ENCODE peak calls at places on chromosomes 11 and 22, in five cellular contexts. M is lung, W is MM.1S, V is caudate nucleus, B is HepG2. D is an unnamed sample.

GRCh38 chr22:43427296-43428004 is 15.6 kb downstream of the MPPED1 start:
- DNase-seq in M (no peak), W (no peak), V (no peak), B (no peak), D (no peak)

GRCh38 chr11:67463680-67464410 is 5.2 kb downstream of the TMEM134 start:
- DNase-seq in M (peak), W (no peak), V (no peak), B (peak), D (no peak)

GRCh38 chr11:65452806-65453490 is 30.4 kb downstream of the NEAT1 start:
- DNase-seq in M (no peak), W (no peak), V (no peak), B (no peak), D (no peak)

GRCh38 chr22:43301866-43302265 is 41.3 kb downstream of the SCUBE1 start:
- DNase-seq in M (no peak), W (no peak), V (no peak), B (no peak), D (no peak)

GRCh38 chr11:39239553-39239952 is 2219.9 kb downstream of the LRRC4C start:
- DNase-seq in M (no peak), W (no peak), V (no peak), B (no peak), D (no peak)

GRCh38 chr22:19576460-19577421 is 52.5 kb upstream of the CLDN5 start:
- DNase-seq in M (no peak), W (no peak), V (no peak), B (no peak), D (no peak)

GRCh38 chr22:25569983-25570382 is 5.5 kb downstream of the GRK3 start:
- DNase-seq in M (no peak), W (no peak), V (no peak), B (no peak), D (no peak)

GRCh38 chr11:117884994-117885393 is 8.5 kb upstream of the FXYD6 start:
- DNase-seq in M (no peak), W (no peak), V (no peak), B (no peak), D (peak)

GRCh38 chr22:44671742-44672141 is 30.3 kb upstream of the PRR5 start:
- DNase-seq in M (no peak), W (no peak), V (no peak), B (peak), D (no peak)

GRCh38 chr11:111566324-111566723 is 25.8 kb downstream of the LAYN start:
- DNase-seq in M (no peak), W (no peak), V (no peak), B (no peak), D (no peak)

GRCh38 chr22:35893698-35894097 is 134.9 kb downstream of the RBFOX2 start:
- DNase-seq in M (no peak), W (no peak), V (no peak), B (no peak), D (peak)

GRCh38 chr11:107561688-107562087 is 3.8 kb downstream of the ALKBH8 start:
- DNase-seq in M (no peak), W (no peak), V (no peak), B (no peak), D (no peak)

GRCh38 chr22:47802446-47802845 is 1040.0 kb downstream of the TBC1D22A start:
- DNase-seq in M (no peak), W (no peak), V (no peak), B (no peak), D (no peak)

GRCh38 chr11:64359712-64360402 is 895 bp downstream of the RPS6KA4 start:
- DNase-seq in M (no peak), W (no peak), V (peak), B (no peak), D (no peak)

GRCh38 chr11:98549571-98549970 is 471.2 kb upstream of the CNTN5 start:
- DNase-seq in M (no peak), W (no peak), V (no peak), B (no peak), D (no peak)

GRCh38 chr11:1864831-1865665 is 12.2 kb downstream of the LSP1 start:
- DNase-seq in M (no peak), W (no peak), V (no peak), B (no peak), D (peak)

GRCh38 chr22:17882162-17882561 is 107.9 kb upstream of the BID start:
- DNase-seq in M (no peak), W (no peak), V (no peak), B (no peak), D (no peak)

GRCh38 chr11:66231561-66231960 is 36.9 kb upstream of the RAB1B start:
- DNase-seq in M (no peak), W (no peak), V (no peak), B (no peak), D (no peak)

GRCh38 chr22:37443086-37443485 is 15.8 kb upstream of the ELFN2 start:
- DNase-seq in M (no peak), W (no peak), V (no peak), B (no peak), D (no peak)

GRCh38 chr11:129814244-129814992 is 1.2 kb upstream of the TMEM45B start:
- DNase-seq in M (no peak), W (no peak), V (no peak), B (no peak), D (no peak)

GRCh38 chr22:47129902-47130301 is 367.5 kb downstream of the TBC1D22A start:
- DNase-seq in M (no peak), W (no peak), V (peak), B (no peak), D (peak)

GRCh38 chr22:38214248-38215056 is 12.7 kb downstream of the MAFF start:
- DNase-seq in M (peak), W (peak), V (peak), B (no peak), D (peak)

GRCh38 chr11:15266999-15267398 is 152.3 kb downstream of the INSC start:
- DNase-seq in M (no peak), W (no peak), V (no peak), B (no peak), D (no peak)

GRCh38 chr11:31959711-31960110 is 131.2 kb upstream of the RCN1 start:
- DNase-seq in M (no peak), W (no peak), V (no peak), B (no peak), D (no peak)

GRCh38 chr11:31823372-31824371 is 12.6 kb upstream of the PAX6 start:
- DNase-seq in M (no peak), W (no peak), V (no peak), B (no peak), D (no peak)

GRCh38 chr11:25423436-25424184 is 908.3 kb upstream of the ANO3 start:
- DNase-seq in M (no peak), W (no peak), V (no peak), B (no peak), D (no peak)

GRCh38 chr11:44277097-44278090 is 32.5 kb downstream of the ALX4 start:
- DNase-seq in M (no peak), W (no peak), V (no peak), B (no peak), D (no peak)

GRCh38 chr22:22452211-22452610 is 56.3 kb downstream of the ZNF280B start:
- DNase-seq in M (no peak), W (no peak), V (no peak), B (no peak), D (no peak)

GRCh38 chr22:19483481-19484244 is 3.9 kb downstream of the CDC45 start:
- DNase-seq in M (no peak), W (no peak), V (no peak), B (no peak), D (no peak)

GRCh38 chr11:111541209-111542061 is 915 bp downstream of the LAYN start:
- DNase-seq in M (peak), W (no peak), V (peak), B (no peak), D (peak)

GRCh38 chr22:41239443-41240128 is 1.1 kb downstream of the CHADL start:
- DNase-seq in M (no peak), W (no peak), V (peak), B (no peak), D (no peak)

GRCh38 chr11:2951235-2952110 is 22.3 kb upstream of the PHLDA2 start:
- DNase-seq in M (no peak), W (no peak), V (no peak), B (no peak), D (no peak)

GRCh38 chr11:62588966-62589637 is 2.2 kb downstream of the TUT1 start:
- DNase-seq in M (no peak), W (no peak), V (no peak), B (no peak), D (peak)
- H3K27ac ChIP-seq in M (no peak), W (no peak), V (no peak), B (peak), D (no peak)

GRCh38 chr11:11583801-11584445 is 37.9 kb downstream of the GALNT18 start:
- DNase-seq in M (peak), W (no peak), V (no peak), B (no peak), D (no peak)
- H3K27ac ChIP-seq in M (no peak), W (no peak), V (no peak), B (no peak), D (no peak)

GRCh38 chr11:47889714-47890441 is 41.7 kb upstream of the NUP160 start:
- DNase-seq in M (no peak), W (no peak), V (peak), B (no peak), D (no peak)
- H3K27ac ChIP-seq in M (no peak), W (no peak), V (no peak), B (no peak), D (no peak)

DNA sequence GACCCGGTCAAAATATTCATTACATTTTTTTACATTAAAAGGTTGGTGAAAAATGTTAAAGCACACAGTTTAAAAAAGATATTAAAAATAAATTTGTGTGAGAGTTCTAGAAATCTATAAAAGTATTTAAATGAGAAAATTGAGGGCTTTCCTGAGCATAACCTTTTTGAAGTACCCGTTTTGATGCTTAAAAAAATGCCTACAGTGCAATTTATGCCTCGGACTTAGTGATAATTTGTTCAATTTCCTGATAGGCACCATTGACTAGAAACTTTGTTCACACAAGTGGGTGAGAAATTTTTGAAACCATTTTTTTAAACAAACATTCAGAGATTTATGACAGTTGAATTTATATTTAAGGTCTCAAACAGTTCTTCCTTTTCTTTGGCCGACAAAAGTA is 29.7 kb upstream of the B3GAT1 start:
- DNase-seq in M (no peak), W (no peak), V (no peak), B (no peak), D (no peak)
- H3K27ac ChIP-seq in M (no peak), W (no peak), V (no peak), B (no peak), D (no peak)

GRCh38 chr22:32206774-32207758 is 2.2 kb upstream of the RFPL2 start:
- DNase-seq in M (no peak), W (peak), V (no peak), B (peak), D (no peak)

GRCh38 chr22:32205974-32206773 is 1.3 kb upstream of the RFPL2 start:
- DNase-seq in M (no peak), W (no peak), V (no peak), B (no peak), D (no peak)

GRCh38 chr22:32203181-32204105 is 1.4 kb downstream of the RFPL2 start:
- DNase-seq in M (peak), W (no peak), V (no peak), B (no peak), D (no peak)

GRCh38 chr22:32204211-32204855 is 540 bp downstream of the RFPL2 start:
- DNase-seq in M (no peak), W (no peak), V (peak), B (peak), D (no peak)

DNA sequence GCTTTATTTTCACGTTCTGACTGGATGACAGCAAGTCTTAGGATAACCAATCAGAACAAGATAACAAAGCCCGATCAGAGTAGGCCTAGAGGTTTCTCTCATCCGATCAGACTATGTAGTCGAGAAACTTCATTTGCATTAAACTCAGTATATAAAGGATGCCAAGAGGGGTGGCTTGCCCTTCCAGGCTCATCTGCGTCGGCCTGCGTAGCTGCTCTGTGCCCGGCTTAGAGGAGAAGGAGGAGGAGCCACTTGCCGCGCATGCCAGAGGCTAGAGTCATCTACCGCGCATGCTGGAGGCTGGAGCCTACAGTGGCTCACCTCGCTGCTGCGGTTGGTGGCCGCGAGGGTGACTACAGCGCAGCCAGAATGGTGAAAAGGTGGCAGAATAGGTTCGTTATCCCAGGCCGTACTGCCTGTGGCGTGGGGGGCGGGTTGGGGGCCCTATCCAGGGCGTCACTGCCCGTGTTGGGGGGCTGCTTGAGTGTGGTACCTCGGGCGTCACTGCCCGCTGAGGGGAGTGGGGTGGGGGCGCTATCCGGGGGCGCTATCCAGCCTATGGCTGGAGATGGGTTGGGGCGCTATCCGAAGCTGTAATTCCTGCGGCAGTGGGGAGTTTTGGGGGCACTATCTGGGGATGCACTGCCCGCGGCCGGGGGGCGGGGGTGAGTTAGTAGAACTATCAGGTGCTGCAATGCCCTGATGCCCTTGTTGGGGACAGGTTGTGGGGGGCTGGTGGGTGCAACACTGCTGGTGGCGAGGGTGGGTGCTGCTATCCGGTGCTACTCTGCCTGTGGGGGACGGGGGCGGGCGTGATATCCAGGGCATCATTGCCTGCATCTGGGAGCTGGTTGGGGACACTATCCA is at the start of gene RFPL2:
- DNase-seq in M (no peak), W (no peak), V (peak), B (peak), D (no peak)
- H3K27ac ChIP-seq in M (no peak), W (no peak), V (no peak), B (no peak), D (no peak)

GRCh38 chr11:568306-569259 is 7.7 kb upstream of the PHRF1 start:
- DNase-seq in M (peak), W (peak), V (peak), B (peak), D (peak)

GRCh38 chr11:569273-569885 is 6.9 kb upstream of the PHRF1 start:
- DNase-seq in M (no peak), W (peak), V (no peak), B (no peak), D (no peak)

GRCh38 chr11:565921-566509 is 5.2 kb downstream of the RASSF7 start:
- DNase-seq in M (no peak), W (peak), V (no peak), B (peak), D (no peak)

GRCh38 chr11:567629-568258 is 7.0 kb downstream of the RASSF7 start:
- DNase-seq in M (no peak), W (peak), V (no peak), B (no peak), D (no peak)

DNA sequence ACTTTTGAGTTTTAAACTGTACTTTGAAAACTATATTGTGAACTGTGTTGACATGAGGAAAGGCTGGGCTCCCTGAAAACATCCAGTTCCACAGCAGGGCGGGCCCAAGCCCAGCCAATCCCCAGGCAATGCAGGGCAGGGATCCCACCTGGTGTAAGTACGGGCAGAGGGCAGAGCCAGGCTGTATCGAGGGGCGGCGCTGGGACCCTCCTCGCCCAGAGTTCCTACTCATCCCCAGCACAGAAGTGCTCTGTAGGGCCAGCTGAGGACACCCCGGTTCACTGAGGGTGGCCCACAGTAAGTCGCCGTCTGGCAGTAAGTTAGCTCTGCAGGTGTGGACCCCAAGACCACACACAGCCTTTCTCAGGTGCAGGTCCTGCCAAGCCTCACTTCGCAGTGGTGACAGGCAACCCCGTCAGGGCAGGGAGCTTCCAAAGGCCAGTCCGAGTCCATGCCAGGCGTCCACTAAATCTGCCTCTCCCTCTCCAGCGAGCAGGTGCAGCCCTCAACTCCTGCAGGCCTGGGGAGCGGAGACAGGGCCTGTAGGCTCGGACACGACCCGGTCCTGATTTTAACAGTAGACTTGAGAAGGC is 6.4 kb downstream of the RASSF7 start:
- DNase-seq in M (no peak), W (peak), V (no peak), B (no peak), D (no peak)
- H3K27ac ChIP-seq in M (no peak), W (no peak), V (no peak), B (peak), D (peak)

GRCh38 chr11:86737223-86737622 is 63.1 kb upstream of the PRSS23 start:
- DNase-seq in M (no peak), W (no peak), V (no peak), B (no peak), D (no peak)
- H3K27ac ChIP-seq in M (no peak), W (no peak), V (no peak), B (no peak), D (no peak)

GRCh38 chr11:33443684-33444083 is 186.5 kb downstream of the HIPK3 start:
- DNase-seq in M (no peak), W (no peak), V (no peak), B (no peak), D (no peak)

GRCh38 chr11:33444835-33445594 is 187.8 kb downstream of the HIPK3 start:
- DNase-seq in M (no peak), W (no peak), V (peak), B (no peak), D (no peak)

GRCh38 chr11:33449798-33450197 is 192.6 kb downstream of the HIPK3 start:
- DNase-seq in M (no peak), W (no peak), V (no peak), B (no peak), D (no peak)

GRCh38 chr11:33448461-33449130 is 191.4 kb downstream of the HIPK3 start:
- DNase-seq in M (no peak), W (no peak), V (no peak), B (no peak), D (no peak)

GRCh38 chr11:33445761-33446161 is 188.6 kb downstream of the HIPK3 start:
- DNase-seq in M (no peak), W (no peak), V (no peak), B (peak), D (no peak)
- H3K27ac ChIP-seq in M (no peak), W (no peak), V (no peak), B (no peak), D (no peak)

D was measured in ovary.